ENCODE peak calls at places on chromosomes 13 and 19, in four cellular contexts. B is uterus, X is fibroblast of mammary gland, I is astrocyte of the cerebellum. H is an unnamed sample.

GRCh38 chr19:28332886-28333285 is 880.1 kb downstream of the UQCRFS1 start:
- DNase-seq in X (no peak), B (no peak), I (no peak), H (no peak)

GRCh38 chr19:56683119-56683518 is 11.6 kb upstream of the ZNF835 start:
- DNase-seq in B (no peak), X (no peak), I (no peak), H (no peak)

GRCh38 chr13:93227906-93228801 is 1.5 kb downstream of the GPC6 start:
- DNase-seq in X (peak; percentile 85), I (peak; percentile 75), B (peak; percentile 26), H (no peak)

GRCh38 chr13:44904982-44905381 is 84.3 kb downstream of the NUFIP1 start:
- DNase-seq in I (peak; percentile 97), X (peak; percentile 98), B (peak; percentile 73), H (peak; percentile 96)

GRCh38 chr19:9917322-9917721 is 19.0 kb downstream of the OLFM2 start:
- DNase-seq in X (peak; percentile 60), I (no peak), B (peak; percentile 24), H (no peak)

GRCh38 chr19:49441210-49441959 is at the start of gene SLC17A7:
- DNase-seq in X (no peak), B (peak; percentile 72), I (no peak), H (no peak)

GRCh38 chr19:48644839-48645651 is 942 bp downstream of the CA11 start:
- DNase-seq in I (no peak), X (peak; percentile 71), B (peak; percentile 89), H (no peak)

GRCh38 chr19:44660081-44660480 is 11.2 kb upstream of the CEACAM19 start:
- DNase-seq in X (no peak), B (no peak), I (no peak), H (no peak)

GRCh38 chr19:5142725-5143097 is 173.8 kb downstream of the KDM4B start:
- DNase-seq in X (no peak), I (no peak), B (no peak), H (no peak)

GRCh38 chr13:20684041-20684440 is 19.5 kb upstream of the IL17D start:
- DNase-seq in I (no peak), X (no peak), B (no peak), H (no peak)

GRCh38 chr19:39671739-39672363 is 16.1 kb downstream of the LGALS16 start:
- DNase-seq in I (peak; percentile 8), B (no peak), X (peak; percentile 50), H (peak; percentile 19)

GRCh38 chr13:75871059-75871458 is 234.9 kb downstream of the LMO7 start:
- DNase-seq in I (no peak), X (peak; percentile 14), B (no peak), H (no peak)

GRCh38 chr19:40689339-40690049 is 957 bp downstream of the NUMBL start:
- DNase-seq in X (peak; percentile 25), I (no peak), B (no peak), H (no peak)

GRCh38 chr13:51895906-51896888 is 34.4 kb downstream of the CCDC70 start:
- DNase-seq in I (peak; percentile 18), B (no peak), X (peak; percentile 56), H (peak; percentile 11)

GRCh38 chr13:49676581-49677298 is 14.5 kb downstream of the EBPL start:
- DNase-seq in X (no peak), B (no peak), I (no peak), H (no peak)

DNA sequence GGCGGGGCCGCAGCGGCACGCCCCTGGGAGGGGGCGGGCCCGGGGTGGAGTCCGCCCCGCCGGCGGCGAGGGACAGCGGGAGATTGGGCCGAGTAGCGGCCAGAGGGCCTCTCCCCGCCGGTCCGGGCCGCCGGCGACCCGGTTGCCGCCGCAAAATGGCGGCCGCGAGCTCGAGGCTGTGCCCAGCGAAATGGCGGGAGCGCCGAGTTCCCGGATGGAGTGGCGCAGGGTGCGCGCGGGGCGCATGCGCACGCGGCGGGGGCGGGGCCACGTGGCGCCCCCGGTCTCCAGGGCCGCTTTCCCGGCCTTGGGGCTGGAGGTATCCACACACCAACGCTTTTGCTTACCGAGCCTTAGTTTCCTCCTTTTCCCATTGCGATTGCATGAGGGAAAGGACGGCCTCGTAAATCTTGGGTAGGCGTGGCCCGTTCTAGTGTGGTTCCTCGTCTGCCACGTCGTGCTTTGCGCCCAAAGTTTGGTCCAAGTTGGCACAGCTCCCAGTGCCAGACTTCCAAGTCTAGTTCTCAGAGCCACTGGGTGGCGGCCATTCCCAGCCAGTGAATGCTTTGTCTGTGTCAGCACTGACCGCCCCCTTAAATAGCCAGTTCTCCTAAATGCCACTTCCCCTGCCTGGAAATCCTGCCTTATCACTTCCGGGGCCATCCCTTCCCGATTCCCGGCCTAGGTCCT is 491 bp downstream of the CIRBP start:
- DNase-seq in I (peak; percentile 59), X (peak; percentile 95), B (peak; percentile 85), H (peak; percentile 65)
- TF ChIP-seq CTCF in I (no peak), X (no peak), B (no peak), H (no peak)

GRCh38 chr13:53200498-53201453 is 172.2 kb downstream of the OLFM4 start:
- DNase-seq in I (no peak), X (peak; percentile 19), B (no peak), H (no peak)
- H3K4me3 ChIP-seq in I (no peak overlapping the region), X (no peak overlapping the region), B (no peak overlapping the region), H (no peak overlapping the region)

DNA sequence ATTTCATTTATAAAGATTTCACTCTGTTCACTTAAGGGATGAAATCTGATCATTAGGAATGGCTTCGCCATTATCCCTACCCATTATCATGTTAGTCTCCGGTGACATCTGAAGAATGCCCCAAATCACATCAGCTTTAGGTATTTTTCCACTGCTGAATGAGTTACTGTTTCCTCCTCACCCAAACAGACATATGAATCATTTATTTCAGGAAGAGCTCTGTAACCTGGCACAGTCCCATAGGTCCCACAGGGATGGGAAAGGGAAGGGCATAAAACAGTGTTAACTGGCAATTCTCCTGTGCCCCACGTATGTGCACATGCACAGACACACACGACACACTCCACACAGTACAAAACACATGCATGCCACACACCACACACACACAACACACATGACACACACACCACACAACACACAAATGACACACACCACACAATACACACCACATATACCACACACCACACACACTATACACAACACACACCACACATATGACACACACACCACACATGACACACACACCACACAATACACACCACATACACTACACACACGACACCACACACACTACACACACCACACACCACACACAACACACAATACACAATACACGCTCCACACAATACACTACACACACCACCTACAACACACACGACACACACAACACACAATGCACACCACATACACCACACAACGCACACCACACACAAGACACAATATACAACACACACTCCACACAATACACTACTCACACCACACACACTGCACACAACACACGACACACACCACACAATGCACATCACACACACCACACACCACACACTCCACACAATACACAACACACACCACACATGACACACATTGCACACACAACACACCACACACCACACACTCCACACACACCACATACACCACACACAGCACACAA is 15.4 kb downstream of the TMEM255B start:
- DNase-seq in X (peak; percentile 65), B (no peak), I (no peak), H (no peak)
- TF ChIP-seq CTCF in X (no peak), B (no peak), I (no peak), H (no peak)

GRCh38 chr19:47134533-47134932 is 3.9 kb downstream of the SAE1 start:
- DNase-seq in B (no peak), X (no peak), I (no peak), H (no peak)
- H3K4me3 ChIP-seq in B (no peak overlapping the region), X (no peak overlapping the region), I (no peak overlapping the region), H (no peak overlapping the region)

GRCh38 chr13:100980171-100980570 is 305.6 kb upstream of the TMTC4 start:
- DNase-seq in B (no peak), X (no peak), I (no peak), H (no peak)
- TF ChIP-seq CTCF in B (no peak), X (no peak), I (no peak), H (no peak)

H was measured in HFF-Myc.